ENCODE peak calls at places on chromosomes 12 and 14, in seven cellular contexts. One of them, this sample, is unnamed.

GRCh38 chr12:124150176-124150575 is 144.7 kb upstream of the RFLNA start:
- DNase-seq in mesendoderm: no peak
- DNase-seq in IMR-90: no peak
- DNase-seq in H9: no peak
- DNase-seq in neuronal stem cell: no peak
- DNase-seq in H1: no peak
- DNase-seq in trophoblast cell: no peak
- DNase-seq in this sample: no peak

GRCh38 chr14:101934751-101935150 is 29.6 kb upstream of the DYNC1H1 start:
- DNase-seq in mesendoderm: no peak
- DNase-seq in IMR-90: no peak
- DNase-seq in H9: no peak
- DNase-seq in neuronal stem cell: no peak
- DNase-seq in H1: no peak
- DNase-seq in trophoblast cell: no peak
- DNase-seq in this sample: no peak

GRCh38 chr12:132246997-132247717 is 82.2 kb downstream of the GALNT9 start:
- DNase-seq in mesendoderm: no peak
- DNase-seq in IMR-90: no peak
- DNase-seq in H9: no peak
- DNase-seq in neuronal stem cell: no peak
- DNase-seq in H1: no peak
- DNase-seq in trophoblast cell: no peak
- DNase-seq in this sample: no peak

GRCh38 chr12:5444520-5444919 is 12.6 kb downstream of the NTF3 start:
- DNase-seq in mesendoderm: no peak
- DNase-seq in IMR-90: no peak
- DNase-seq in H9: no peak
- DNase-seq in neuronal stem cell: no peak
- DNase-seq in H1: no peak
- DNase-seq in trophoblast cell: no peak
- DNase-seq in this sample: no peak

GRCh38 chr12:75236206-75236605 is 26.6 kb upstream of the KCNC2 start:
- DNase-seq in mesendoderm: no peak
- DNase-seq in IMR-90: no peak
- DNase-seq in H9: no peak
- DNase-seq in neuronal stem cell: no peak
- DNase-seq in H1: no peak
- DNase-seq in trophoblast cell: no peak
- DNase-seq in this sample: no peak

GRCh38 chr14:106518054-106518943 is 991.9 kb downstream of the TMEM121 start:
- DNase-seq in mesendoderm: no peak
- DNase-seq in IMR-90: no peak
- DNase-seq in H9: no peak
- DNase-seq in neuronal stem cell: no peak
- DNase-seq in H1: no peak
- DNase-seq in trophoblast cell: no peak
- DNase-seq in this sample: no peak

GRCh38 chr14:63493246-63493645 is 49.9 kb downstream of the PPP2R5E start:
- DNase-seq in mesendoderm: peak; percentile 76
- DNase-seq in IMR-90: peak; percentile 33
- DNase-seq in H9: no peak
- DNase-seq in neuronal stem cell: peak; percentile 18
- DNase-seq in H1: no peak
- DNase-seq in trophoblast cell: no peak
- DNase-seq in this sample: no peak

GRCh38 chr12:11675952-11676505 is 26.6 kb downstream of the ETV6 start:
- DNase-seq in mesendoderm: no peak
- DNase-seq in IMR-90: no peak
- DNase-seq in H9: no peak
- DNase-seq in neuronal stem cell: no peak
- DNase-seq in H1: no peak
- DNase-seq in trophoblast cell: no peak
- DNase-seq in this sample: no peak

GRCh38 chr12:66074561-66074960 is 56.0 kb downstream of the LLPH start:
- DNase-seq in mesendoderm: no peak
- DNase-seq in IMR-90: peak; percentile 79
- DNase-seq in H9: no peak
- DNase-seq in neuronal stem cell: no peak
- DNase-seq in H1: no peak
- DNase-seq in trophoblast cell: no peak
- DNase-seq in this sample: peak; percentile 68

GRCh38 chr12:28966049-28966778 is 182.9 kb upstream of the FAR2 start:
- DNase-seq in mesendoderm: no peak
- DNase-seq in IMR-90: peak; percentile 20
- DNase-seq in H9: no peak
- DNase-seq in neuronal stem cell: no peak
- DNase-seq in H1: no peak
- DNase-seq in trophoblast cell: no peak
- DNase-seq in this sample: no peak

GRCh38 chr12:11884661-11885060 is 186.1 kb upstream of the BCL2L14 start:
- DNase-seq in mesendoderm: no peak
- DNase-seq in IMR-90: peak; percentile 19
- DNase-seq in H9: no peak
- DNase-seq in neuronal stem cell: no peak
- DNase-seq in H1: no peak
- DNase-seq in trophoblast cell: peak; percentile 68
- DNase-seq in this sample: peak; percentile 25

GRCh38 chr12:98465505-98465904 is 49.9 kb upstream of the TMPO start:
- DNase-seq in mesendoderm: no peak
- DNase-seq in IMR-90: no peak
- DNase-seq in H9: no peak
- DNase-seq in neuronal stem cell: no peak
- DNase-seq in H1: no peak
- DNase-seq in trophoblast cell: no peak
- DNase-seq in this sample: no peak

GRCh38 chr12:87368259-87368658 is 660.9 kb downstream of the C12orf50 start:
- DNase-seq in mesendoderm: no peak
- DNase-seq in IMR-90: no peak
- DNase-seq in H9: no peak
- DNase-seq in neuronal stem cell: no peak
- DNase-seq in H1: no peak
- DNase-seq in trophoblast cell: no peak
- DNase-seq in this sample: no peak

GRCh38 chr14:68952544-68953535 is 26.3 kb downstream of the ACTN1 start:
- DNase-seq in mesendoderm: no peak
- DNase-seq in IMR-90: peak; percentile 94
- DNase-seq in H9: no peak
- DNase-seq in neuronal stem cell: no peak
- DNase-seq in H1: no peak
- DNase-seq in trophoblast cell: peak; percentile 71
- DNase-seq in this sample: peak; percentile 90

GRCh38 chr14:51963164-51963733 is 26.1 kb upstream of the RTRAF start:
- DNase-seq in mesendoderm: no peak
- DNase-seq in IMR-90: peak; percentile 53
- DNase-seq in H9: no peak
- DNase-seq in neuronal stem cell: no peak
- DNase-seq in H1: no peak
- DNase-seq in trophoblast cell: no peak
- DNase-seq in this sample: peak; percentile 26

GRCh38 chr14:86787782-86788181 is 1205.2 kb downstream of the GALC start:
- DNase-seq in mesendoderm: peak; percentile 9
- DNase-seq in IMR-90: peak; percentile 65
- DNase-seq in H9: no peak
- DNase-seq in neuronal stem cell: no peak
- DNase-seq in H1: no peak
- DNase-seq in trophoblast cell: no peak
- DNase-seq in this sample: peak; percentile 69

GRCh38 chr14:71698027-71698426 is 234.2 kb upstream of the RGS6 start:
- DNase-seq in mesendoderm: no peak
- DNase-seq in IMR-90: no peak
- DNase-seq in H9: no peak
- DNase-seq in neuronal stem cell: no peak
- DNase-seq in H1: no peak
- DNase-seq in trophoblast cell: no peak
- DNase-seq in this sample: no peak

DNA sequence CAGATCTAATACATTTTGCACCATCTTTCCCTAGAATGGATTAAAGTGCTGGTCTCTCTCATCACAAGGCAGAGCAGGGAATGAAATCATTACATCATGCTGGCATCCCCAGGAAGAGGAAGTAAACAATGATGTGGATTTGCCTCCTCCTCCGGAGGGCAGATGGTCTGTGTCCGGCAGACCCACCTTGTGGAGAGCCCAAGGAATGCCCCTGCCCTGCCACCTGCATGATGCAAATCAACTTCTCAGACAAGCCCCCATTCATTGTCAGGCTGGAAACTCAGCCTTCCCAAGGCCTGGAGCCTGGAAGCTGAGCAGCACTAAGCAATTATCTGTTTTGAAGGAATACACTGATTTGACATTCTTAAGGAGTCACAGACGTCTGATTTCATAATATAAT is 1149.1 kb downstream of the VRK1 start:
- DNase-seq in mesendoderm: peak; percentile 68
- DNase-seq in IMR-90: no peak
- DNase-seq in H9: peak; percentile 64
- DNase-seq in neuronal stem cell: no peak
- DNase-seq in H1: peak; percentile 5
- DNase-seq in trophoblast cell: no peak
- DNase-seq in this sample: no peak
- H4K8ac ChIP-seq in mesendoderm: no peak overlapping the region
- H4K8ac ChIP-seq in IMR-90: no peak overlapping the region
- H4K8ac ChIP-seq in H9: no peak overlapping the region
- H4K8ac ChIP-seq in neuronal stem cell: no peak overlapping the region
- H4K8ac ChIP-seq in H1: no peak overlapping the region
- H4K8ac ChIP-seq in trophoblast cell: no peak overlapping the region
- H4K8ac ChIP-seq in this sample: no peak overlapping the region

DNA sequence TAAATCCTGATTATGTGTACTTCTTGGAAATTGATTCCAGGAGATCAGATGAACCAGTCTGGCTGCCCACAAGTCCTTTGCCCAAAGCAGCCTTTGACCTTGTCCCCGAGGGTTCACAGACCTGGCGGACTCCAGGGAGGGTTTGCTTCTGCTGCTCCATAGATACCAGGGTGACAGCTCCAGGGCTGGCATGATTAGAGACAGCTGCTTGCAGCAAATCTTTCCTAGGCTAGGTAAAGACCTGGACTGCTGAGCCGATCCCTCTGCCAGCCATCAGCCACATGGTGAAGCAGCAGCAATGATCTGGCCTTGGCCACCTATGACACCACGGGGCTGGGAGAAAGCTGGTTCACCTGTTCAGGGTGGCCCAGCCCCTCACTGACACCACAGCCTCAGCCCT is 10.1 kb upstream of the TBX5 start:
- DNase-seq in mesendoderm: no peak
- DNase-seq in IMR-90: no peak
- DNase-seq in H9: no peak
- DNase-seq in neuronal stem cell: no peak
- DNase-seq in H1: no peak
- DNase-seq in trophoblast cell: no peak
- DNase-seq in this sample: no peak
- H3K4me2 ChIP-seq in mesendoderm: no peak overlapping the region
- H3K4me2 ChIP-seq in IMR-90: no peak overlapping the region
- H3K4me2 ChIP-seq in H9: no peak overlapping the region
- H3K4me2 ChIP-seq in neuronal stem cell: no peak overlapping the region
- H3K4me2 ChIP-seq in H1: no peak overlapping the region
- H3K4me2 ChIP-seq in trophoblast cell: no peak overlapping the region
- H3K4me2 ChIP-seq in this sample: no peak overlapping the region

DNA sequence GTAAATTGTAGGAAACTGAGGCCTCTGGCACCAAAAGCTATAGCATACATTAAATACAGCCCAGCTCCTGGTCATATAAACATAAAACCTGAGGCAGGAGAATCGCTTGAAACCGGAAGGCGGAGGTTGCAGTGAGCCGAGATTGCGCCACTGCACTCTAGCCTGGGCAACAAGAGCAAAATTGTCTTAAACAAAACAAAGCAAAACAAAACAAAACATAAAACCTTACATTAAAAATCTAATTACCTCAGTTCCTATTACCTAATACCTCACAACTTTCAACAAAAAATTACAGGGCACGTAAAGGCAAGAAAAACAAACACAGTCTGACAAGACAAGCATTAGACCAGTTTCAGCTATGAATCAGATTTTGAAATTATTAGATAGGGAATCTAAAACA is 36.7 kb downstream of the TMEM116 start:
- DNase-seq in mesendoderm: no peak
- DNase-seq in IMR-90: no peak
- DNase-seq in H9: no peak
- DNase-seq in neuronal stem cell: no peak
- DNase-seq in H1: no peak
- DNase-seq in trophoblast cell: no peak
- DNase-seq in this sample: peak; percentile 18
- H2AK5ac ChIP-seq in mesendoderm: no peak overlapping the region
- H2AK5ac ChIP-seq in IMR-90: no peak overlapping the region
- H2AK5ac ChIP-seq in H9: no peak overlapping the region
- H2AK5ac ChIP-seq in neuronal stem cell: no peak overlapping the region
- H2AK5ac ChIP-seq in H1: no peak overlapping the region
- H2AK5ac ChIP-seq in trophoblast cell: no peak overlapping the region
- H2AK5ac ChIP-seq in this sample: no peak overlapping the region

DNA sequence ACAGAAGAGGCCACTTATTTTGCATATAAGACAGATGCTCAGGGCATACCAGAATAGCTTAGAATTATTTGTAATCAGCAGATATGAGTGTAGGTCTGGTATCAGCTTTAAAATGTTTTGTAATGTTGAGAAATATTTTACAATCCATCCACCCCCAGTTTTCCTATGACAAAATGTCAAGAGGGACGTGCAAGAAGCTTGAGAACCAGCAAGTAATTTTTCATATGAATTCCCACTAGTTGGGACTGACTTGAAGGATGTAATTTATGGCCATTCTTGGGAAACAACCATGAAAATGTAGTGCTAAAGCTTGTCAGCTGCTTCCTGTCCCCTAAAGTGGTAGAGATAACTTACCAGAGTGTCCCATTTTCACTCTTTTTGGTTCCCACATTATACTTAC is 64.0 kb downstream of the RERG start:
- DNase-seq in mesendoderm: no peak
- DNase-seq in IMR-90: no peak
- DNase-seq in H9: no peak
- DNase-seq in neuronal stem cell: no peak
- DNase-seq in H1: no peak
- DNase-seq in trophoblast cell: no peak
- DNase-seq in this sample: peak; percentile 75
- H4K8ac ChIP-seq in mesendoderm: no peak overlapping the region
- H4K8ac ChIP-seq in IMR-90: no peak overlapping the region
- H4K8ac ChIP-seq in H9: no peak overlapping the region
- H4K8ac ChIP-seq in neuronal stem cell: no peak overlapping the region
- H4K8ac ChIP-seq in H1: no peak overlapping the region
- H4K8ac ChIP-seq in trophoblast cell: no peak overlapping the region
- H4K8ac ChIP-seq in this sample: no peak overlapping the region

DNA sequence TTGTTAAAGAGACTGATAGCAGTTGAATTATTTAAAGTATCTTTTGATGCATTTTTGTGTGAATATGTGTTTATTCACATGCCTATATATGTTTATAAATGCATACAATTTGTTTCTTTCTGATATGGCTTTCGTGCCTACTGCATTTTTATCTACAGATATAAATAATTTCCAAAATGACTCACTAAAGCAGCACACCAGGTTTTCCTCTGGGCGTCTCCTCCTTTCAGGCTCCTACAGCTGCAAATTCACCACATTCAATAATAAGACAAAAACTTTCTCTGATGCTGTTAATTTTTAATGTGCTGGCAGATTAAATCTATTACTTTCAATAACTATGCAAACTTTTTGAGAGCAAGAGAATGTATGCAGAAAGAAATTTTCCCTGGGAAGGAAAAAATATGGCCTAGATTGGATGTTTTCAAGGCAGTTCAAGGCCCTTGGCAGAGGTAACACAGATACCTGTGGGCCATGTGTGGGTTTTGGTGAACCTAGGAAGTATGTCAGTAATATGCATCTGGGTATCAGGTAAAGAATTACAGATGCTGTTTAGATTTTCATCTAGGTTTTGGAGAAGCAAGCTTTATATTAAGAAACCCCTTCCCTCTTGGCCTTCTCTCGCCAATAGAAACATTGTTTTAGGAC is 381.8 kb downstream of the EGLN3 start:
- DNase-seq in mesendoderm: no peak
- DNase-seq in IMR-90: no peak
- DNase-seq in H9: no peak
- DNase-seq in neuronal stem cell: no peak
- DNase-seq in H1: no peak
- DNase-seq in trophoblast cell: peak; percentile 2
- DNase-seq in this sample: peak; percentile 41
- H3K4me2 ChIP-seq in mesendoderm: no peak overlapping the region
- H3K4me2 ChIP-seq in IMR-90: no peak overlapping the region
- H3K4me2 ChIP-seq in H9: no peak overlapping the region
- H3K4me2 ChIP-seq in neuronal stem cell: no peak overlapping the region
- H3K4me2 ChIP-seq in H1: no peak overlapping the region
- H3K4me2 ChIP-seq in trophoblast cell: no peak overlapping the region
- H3K4me2 ChIP-seq in this sample: no peak overlapping the region

This sample was measured in mesenchymal stem cell.